ENCODE peak calls at places on chromosomes 12 and 14, in six cellular contexts. M is ovary; W is NCI-H774; T is naive thymus-derived CD8-positive, alpha-beta T cell; U is NCI-H82; O is nucleus accumbens. H is an unnamed sample.

GRCh38 chr12:22802883-22803640 is 178.1 kb downstream of the ETNK1 start:
- DNase-seq in T (no peak), O (no peak), M (no peak), U (no peak), W (no peak), H (no peak)

GRCh38 chr12:106919910-106920544 is 35.7 kb upstream of the TMEM263 start:
- DNase-seq in T (no peak), O (no peak), W (peak), U (peak), M (no peak), H (peak)

GRCh38 chr12:57771271-57771872 is 533 bp downstream of the METTL1 start:
- DNase-seq in O (peak), U (peak), M (peak), T (peak), W (peak), H (peak)

GRCh38 chr12:130713581-130713991 is 2.5 kb downstream of the RIMBP2 start:
- DNase-seq in U (peak), W (peak), T (no peak), M (peak), O (no peak), H (no peak)

GRCh38 chr12:93803408-93803807 is 126.2 kb downstream of the CRADD start:
- DNase-seq in U (no peak), T (no peak), W (no peak), O (no peak), M (no peak), H (no peak)

GRCh38 chr14:83425138-83425537 is 1891.5 kb upstream of the SEL1L start:
- DNase-seq in M (no peak), U (no peak), W (no peak), T (no peak), O (no peak), H (no peak)

GRCh38 chr12:11757095-11757494 is 107.6 kb downstream of the ETV6 start:
- DNase-seq in O (no peak), M (no peak), U (no peak), W (no peak), T (no peak), H (no peak)

GRCh38 chr12:66724616-66725015 is 45.7 kb upstream of the GRIP1 start:
- DNase-seq in W (no peak), U (no peak), O (no peak), T (no peak), M (no peak), H (no peak)

GRCh38 chr14:56902413-56902812 is 92.1 kb upstream of the OTX2 start:
- DNase-seq in O (no peak), U (peak), M (no peak), T (no peak), W (no peak), H (no peak)